ENCODE peak calls at places on chromosomes 2 and 18, in seven cellular contexts. A is stomach, G is hepatocyte, L is PC-9, K is kidney epithelial cell, N is upper lobe of right lung, M is endothelial cell of umbilical vein. T is an unnamed sample. For H3K36me3, the result is how much of the 10 kb centered on the place peaks cover.

GRCh38 chr2:213545481-213545880 is 261.2 kb downstream of the SPAG16 start:
- DNase-seq in M (no peak), A (no peak), N (no peak), L (no peak), K (no peak), G (no peak), T (no peak)

GRCh38 chr18:69408522-69408921 is 7.8 kb downstream of the DOK6 start:
- DNase-seq in M (no peak), L (no peak), A (no peak), N (no peak), G (no peak), K (no peak), T (no peak)

GRCh38 chr2:159713691-159714585 is 1.6 kb downstream of the MARCHF7 start:
- DNase-seq in L (no peak), A (no peak), G (no peak), K (no peak), M (peak), N (no peak), T (no peak)

GRCh38 chr18:58139627-58140026 is 95.6 kb downstream of the NEDD4L start:
- DNase-seq in L (no peak), G (no peak), N (no peak), A (no peak), M (no peak), K (no peak), T (no peak)

GRCh38 chr2:15735738-15736326 is 144.2 kb downstream of the DDX1 start:
- DNase-seq in N (no peak), A (no peak), K (no peak), G (no peak), L (no peak), M (no peak), T (no peak)

GRCh38 chr2:215528555-215528954 is 92.7 kb upstream of the FN1 start:
- DNase-seq in K (peak), L (no peak), N (no peak), G (peak), A (no peak), M (peak), T (no peak)

GRCh38 chr18:3455938-3456685 is 6.1 kb downstream of the TGIF1 start:
- DNase-seq in K (peak), N (no peak), A (no peak), G (peak), M (no peak), L (no peak), T (no peak)

GRCh38 chr2:136582631-136583205 is 182.6 kb upstream of the THSD7B start:
- DNase-seq in G (peak), M (no peak), L (peak), K (no peak), A (no peak), N (no peak), T (peak)

GRCh38 chr2:32064021-32064678 is 794 bp downstream of the SPAST start:
- DNase-seq in K (no peak), M (peak), G (peak), A (no peak), L (peak), N (no peak), T (no peak)

GRCh38 chr2:218896501-218897393 is 16.1 kb downstream of the WNT10A start:
- DNase-seq in L (peak), K (peak), A (peak), G (peak), M (no peak), N (no peak), T (no peak)

GRCh38 chr18:79617521-79618500 is 61.8 kb upstream of the CTDP1 start:
- DNase-seq in M (no peak), K (no peak), A (no peak), G (no peak), L (no peak), N (peak), T (no peak)

GRCh38 chr2:157246212-157247067 is 11.1 kb upstream of the GALNT5 start:
- DNase-seq in M (no peak), K (peak), N (no peak), A (no peak), G (peak), L (peak), T (no peak)

GRCh38 chr2:241218131-241219029 is 29.9 kb downstream of the ANO7 start:
- DNase-seq in L (peak), G (peak), K (no peak), M (peak), A (peak), N (peak), T (peak)

GRCh38 chr2:128779301-128780095 is 460.8 kb upstream of the HS6ST1 start:
- DNase-seq in G (no peak), A (no peak), L (no peak), K (no peak), N (peak), M (no peak), T (no peak)

GRCh38 chr2:97928591-97928990 is 67.2 kb downstream of the TMEM131 start:
- DNase-seq in L (no peak), A (no peak), N (no peak), M (no peak), G (no peak), K (no peak), T (no peak)

GRCh38 chr2:165305391-165306096 is 66.3 kb downstream of the SCN2A start:
- DNase-seq in G (peak), M (peak), K (no peak), A (no peak), N (no peak), L (no peak), T (no peak)

GRCh38 chr18:10417679-10418078 is 36.8 kb upstream of the APCDD1 start:
- DNase-seq in A (no peak), L (no peak), K (no peak), G (no peak), M (no peak), N (no peak), T (no peak)

GRCh38 chr2:68812256-68812655 is 58.9 kb downstream of the BMP10 start:
- DNase-seq in L (no peak), M (no peak), A (no peak), N (no peak), K (no peak), G (no peak), T (no peak)

GRCh38 chr2:201880620-201881381 is 74.5 kb downstream of the CDK15 start:
- DNase-seq in M (no peak), K (no peak), A (no peak), G (peak), N (no peak), L (no peak), T (no peak)

GRCh38 chr2:61134141-61134540 is 27.8 kb upstream of the C2orf74 start:
- DNase-seq in M (no peak), K (no peak), A (no peak), N (no peak), L (no peak), G (no peak), T (no peak)

GRCh38 chr2:124289615-124290014 is 264.5 kb downstream of the CNTNAP5 start:
- DNase-seq in L (no peak), K (no peak), G (no peak), A (no peak), N (no peak), M (no peak), T (no peak)

GRCh38 chr2:232523682-232524597 is 2.0 kb upstream of the CHRND start:
- DNase-seq in K (no peak), L (peak), A (peak), G (peak), M (peak), N (no peak), T (no peak)

GRCh38 chr2:195543902-195544894 is 112.8 kb upstream of the SLC39A10 start:
- DNase-seq in L (no peak), A (no peak), N (no peak), M (peak), G (no peak), K (no peak), T (no peak)

GRCh38 chr2:86416126-86416525 is 25.0 kb upstream of the KDM3A start:
- DNase-seq in L (no peak), M (no peak), K (no peak), A (no peak), N (no peak), G (no peak), T (no peak)

GRCh38 chr2:129490666-129491065 is 488.8 kb upstream of the RAB6C start:
- DNase-seq in A (no peak), K (no peak), M (no peak), N (no peak), L (no peak), G (peak), T (no peak)

GRCh38 chr2:157325786-157326185 is at the start of gene ERMN:
- DNase-seq in G (no peak), N (no peak), A (no peak), L (no peak), M (no peak), K (no peak), T (no peak)

GRCh38 chr2:68762112-68762511 is 27.5 kb downstream of the ARHGAP25 start:
- DNase-seq in L (no peak), K (no peak), M (no peak), A (no peak), N (no peak), G (no peak), T (no peak)

GRCh38 chr18:7202119-7202680 is 28.7 kb upstream of the LRRC30 start:
- DNase-seq in A (no peak), L (no peak), K (no peak), G (no peak), M (no peak), N (no peak), T (no peak)

GRCh38 chr18:13543144-13543543 is 183.2 kb downstream of the FAM210A start:
- DNase-seq in A (no peak), L (no peak), N (no peak), M (no peak), G (no peak), K (no peak), T (no peak)

GRCh38 chr2:158291544-158292175 is 164.9 kb downstream of the CCDC148 start:
- DNase-seq in L (no peak), K (no peak), M (no peak), N (no peak), A (no peak), G (no peak), T (no peak)

DNA sequence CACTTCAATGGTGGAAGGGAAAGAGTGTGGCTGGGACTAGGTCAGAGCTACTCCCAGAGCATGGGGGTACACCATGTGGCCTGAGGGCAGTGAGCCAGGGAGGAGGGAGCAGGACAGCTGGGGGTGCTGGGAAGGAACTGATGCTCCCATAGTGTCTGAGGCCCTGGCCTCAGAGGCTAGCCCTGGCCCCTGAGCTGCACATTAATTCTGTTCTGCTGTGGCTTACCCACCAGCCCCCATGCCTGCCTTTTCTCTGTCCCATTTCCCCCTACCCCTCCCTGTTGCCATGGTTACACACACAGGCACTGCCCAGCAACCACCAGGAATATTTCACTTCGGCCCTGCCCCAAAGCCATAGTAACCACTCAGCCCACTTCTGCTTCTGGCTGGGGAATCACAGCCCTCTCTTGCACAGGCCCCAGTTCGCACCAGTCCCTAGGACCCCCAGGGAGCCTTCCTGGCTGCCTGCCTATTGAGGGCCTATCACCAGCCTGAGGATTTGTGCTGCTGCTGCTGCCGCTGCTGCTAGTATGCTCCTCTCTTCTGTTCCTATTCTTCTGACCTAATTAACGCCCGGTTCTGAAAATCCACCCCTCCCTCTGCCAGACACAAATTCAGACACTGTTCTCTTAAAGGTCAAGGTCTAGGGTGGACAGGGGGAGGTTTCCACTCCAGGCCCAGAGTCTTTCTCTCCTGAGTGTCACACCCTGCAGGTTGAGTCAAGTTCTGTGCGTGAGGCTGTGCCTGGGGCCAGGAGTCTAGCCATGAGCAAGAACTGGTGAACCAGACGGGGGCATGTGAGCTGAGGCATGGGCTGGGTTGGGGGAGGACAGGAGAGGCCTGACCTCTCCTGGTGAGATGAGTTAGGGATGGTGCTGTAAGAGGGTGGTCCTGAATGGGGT is 87.1 kb upstream of the MCFD2 start:
- DNase-seq in A (no peak), M (no peak), G (peak), K (no peak), L (peak), N (no peak), T (no peak)
- H3K36me3 ChIP-seq in A (under half), M (under half), G (under half), K (under half), L (under half), N (under half), T (under half)

GRCh38 chr2:223841436-223842180 is 4.2 kb upstream of the AP1S3 start:
- DNase-seq in M (peak), K (no peak), A (no peak), N (no peak), L (no peak), G (no peak), T (no peak)

GRCh38 chr2:223835701-223836532 is 1.5 kb downstream of the AP1S3 start:
- DNase-seq in N (no peak), L (peak), G (peak), A (no peak), M (no peak), K (no peak), T (no peak)

GRCh38 chr2:223834431-223834830 is 3.0 kb downstream of the AP1S3 start:
- DNase-seq in G (no peak), N (no peak), L (no peak), A (no peak), K (no peak), M (no peak), T (no peak)

DNA sequence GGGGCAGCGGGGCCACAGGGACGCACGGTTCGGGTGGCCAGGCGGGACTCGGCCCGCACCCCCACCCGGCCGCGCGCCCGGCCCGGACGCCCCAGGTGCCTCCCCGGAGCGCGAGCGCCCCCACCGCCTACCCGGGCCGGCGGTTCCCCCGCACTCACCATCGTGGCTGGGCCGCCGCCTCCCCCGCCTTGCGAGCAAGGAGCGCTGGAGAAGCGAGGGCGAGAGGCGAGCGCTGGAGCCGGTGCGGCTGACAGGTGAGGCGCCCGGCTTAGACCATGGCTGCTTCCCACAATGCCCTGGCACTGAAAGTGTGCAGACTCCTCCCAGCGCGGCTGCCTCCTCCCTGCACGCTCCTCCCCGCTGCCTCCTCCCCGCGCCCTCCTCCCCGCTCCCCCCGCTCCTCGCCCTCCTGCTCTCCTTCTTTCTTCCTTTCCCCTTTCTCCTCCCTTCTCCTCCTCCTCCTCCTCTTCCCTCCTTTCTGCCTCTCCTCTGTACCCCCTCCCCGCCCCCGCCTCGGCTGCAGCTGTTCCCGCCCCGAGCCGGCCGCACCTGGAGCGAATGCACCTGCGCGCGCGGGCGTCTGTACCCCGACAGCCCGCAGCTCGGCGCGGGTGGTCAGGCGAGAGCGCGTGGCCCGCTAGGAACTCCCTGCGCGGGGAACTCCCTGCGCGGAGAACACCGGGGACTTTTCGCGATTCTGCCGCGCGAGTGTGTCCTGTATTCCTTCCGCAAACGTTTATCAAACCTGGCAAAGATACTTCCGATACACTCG is at the start of gene AP1S3:
- DNase-seq in L (peak), N (peak), K (no peak), M (peak), G (peak), A (peak), T (peak)
- TF ChIP-seq CTCF in L (no peak), N (no peak), K (no peak), M (no peak), G (peak), A (no peak), T (no peak)

GRCh38 chr2:23386422-23387220 is 1.6 kb downstream of the KLHL29 start:
- DNase-seq in K (no peak), L (peak), N (peak), M (peak), A (no peak), G (peak), T (no peak)
- H3K4me3 ChIP-seq in K (peak), L (peak), N (peak), M (peak), A (peak), G (peak), T (peak)

DNA sequence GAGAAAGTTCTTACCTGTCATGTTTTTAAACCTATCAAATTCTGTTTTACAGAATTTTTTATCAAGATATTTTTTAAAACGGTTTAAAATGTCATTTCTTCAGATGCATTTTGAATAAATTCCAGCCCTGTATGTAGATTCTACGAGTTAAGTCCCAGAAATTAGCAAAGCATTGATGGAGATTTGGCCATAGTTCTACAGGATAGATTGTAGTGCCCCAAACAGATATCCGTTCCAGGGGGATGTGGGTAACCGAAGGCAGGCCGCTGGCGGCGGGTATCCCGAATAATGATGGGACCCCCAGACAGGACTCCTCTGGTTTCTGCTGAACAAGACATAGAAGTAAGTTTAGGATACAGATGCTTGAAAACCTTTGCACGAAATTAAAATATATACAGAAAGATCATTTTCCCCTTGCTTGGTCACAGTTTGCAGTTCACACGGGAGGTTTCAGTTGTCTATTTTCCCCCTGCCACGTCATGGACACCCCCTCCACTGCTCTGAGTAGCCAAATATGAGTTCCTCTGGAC is 755 bp downstream of the NOL4 start:
- DNase-seq in M (no peak), K (no peak), N (no peak), L (no peak), A (no peak), G (no peak), T (no peak)
- H3K36me3 ChIP-seq in M (under half), K (under half), N (under half), L (under half), A (under half), G (under half), T (under half)